ENCODE peak calls at places on chromosomes 13 and 19, in six cellular contexts. One of them, this sample, is unnamed.

GRCh38 chr13:32125221-32125621 is 93.6 kb downstream of the FRY start:
- DNase-seq in GM23338: no peak
- DNase-seq in H54: no peak
- DNase-seq in left colon: no peak
- DNase-seq in IMR-90: peak
- DNase-seq in CMK: no peak
- DNase-seq in this sample: no peak

GRCh38 chr13:64332048-64332447 is 2898.1 kb downstream of the PCDH9 start:
- DNase-seq in IMR-90: peak
- DNase-seq in GM23338: no peak
- DNase-seq in left colon: no peak
- DNase-seq in CMK: no peak
- DNase-seq in H54: no peak
- DNase-seq in this sample: no peak

GRCh38 chr19:39996218-39996810 is 546 bp upstream of the ZNF546 start:
- DNase-seq in left colon: no peak
- DNase-seq in H54: peak
- DNase-seq in GM23338: no peak
- DNase-seq in IMR-90: peak
- DNase-seq in CMK: peak
- DNase-seq in this sample: no peak

GRCh38 chr19:22422220-22422619 is at the start of gene ZNF98:
- DNase-seq in GM23338: no peak
- DNase-seq in IMR-90: no peak
- DNase-seq in CMK: no peak
- DNase-seq in left colon: peak
- DNase-seq in H54: no peak
- DNase-seq in this sample: no peak

GRCh38 chr19:30008169-30008568 is 66.1 kb downstream of the URI1 start:
- DNase-seq in left colon: no peak
- DNase-seq in IMR-90: no peak
- DNase-seq in GM23338: no peak
- DNase-seq in CMK: no peak
- DNase-seq in H54: no peak
- DNase-seq in this sample: no peak

GRCh38 chr19:46992699-46993535 is 26.7 kb upstream of the NPAS1 start:
- DNase-seq in GM23338: no peak
- DNase-seq in H54: no peak
- DNase-seq in CMK: no peak
- DNase-seq in left colon: no peak
- DNase-seq in IMR-90: no peak
- DNase-seq in this sample: no peak

GRCh38 chr19:53903055-53903680 is 5.9 kb upstream of the CACNG7 start:
- DNase-seq in IMR-90: peak
- DNase-seq in H54: peak
- DNase-seq in left colon: no peak
- DNase-seq in GM23338: peak
- DNase-seq in CMK: no peak
- DNase-seq in this sample: no peak

GRCh38 chr13:26759156-26759906 is 1.3 kb downstream of the GPR12 start:
- DNase-seq in IMR-90: no peak
- DNase-seq in left colon: no peak
- DNase-seq in CMK: no peak
- DNase-seq in H54: no peak
- DNase-seq in GM23338: peak
- DNase-seq in this sample: no peak

This sample was measured in stomach.